ENCODE peak calls at places on chromosomes 16 and 17, in five cellular contexts. A is ovary, E is OCI-LY7, K is PC-3, B is upper lobe of right lung. H is an unnamed sample. For H3K4me1, the result is how much of the 10 kb centered on the place peaks cover.

GRCh38 chr16:23608194-23608593 is 12.1 kb upstream of the NDUFAB1 start:
- DNase-seq in A (no peak), E (no peak), K (peak), B (no peak), H (no peak)

GRCh38 chr17:17347234-17347955 is 44.2 kb downstream of the NT5M start:
- DNase-seq in A (no peak), E (no peak), K (no peak), B (peak), H (no peak)

GRCh38 chr16:66256919-66257318 is 109.6 kb upstream of the CDH5 start:
- DNase-seq in A (no peak), E (no peak), K (no peak), B (peak), H (no peak)

GRCh38 chr17:81804559-81805399 is 829 bp downstream of the GCGR start:
- DNase-seq in A (no peak), E (no peak), K (no peak), B (no peak), H (no peak)

GRCh38 chr16:56327929-56328258 is 97.5 kb downstream of the AMFR start:
- DNase-seq in A (no peak), E (no peak), K (no peak), B (no peak), H (no peak)

GRCh38 chr16:88195911-88196465 is 186.8 kb upstream of the ZNF469 start:
- DNase-seq in A (no peak), E (no peak), K (no peak), B (peak), H (no peak)

GRCh38 chr17:6608321-6608720 is 32.2 kb downstream of the KIAA0753 start:
- DNase-seq in A (no peak), E (no peak), K (peak), B (no peak), H (no peak)

GRCh38 chr17:74759941-74760340 is 11.5 kb downstream of the NHERF1 start:
- DNase-seq in A (no peak), E (no peak), K (peak), B (peak), H (no peak)

GRCh38 chr16:30032083-30032819 is 1.2 kb upstream of the TLCD3B start:
- DNase-seq in A (peak), E (peak), K (peak), B (no peak), H (peak)

GRCh38 chr17:82702161-82702932 is 3.8 kb upstream of the RAB40B start:
- DNase-seq in A (no peak), E (no peak), K (no peak), B (no peak), H (no peak)

GRCh38 chr16:87160218-87160617 is 157.0 kb downstream of the C16orf95 start:
- DNase-seq in A (no peak), E (no peak), K (no peak), B (peak), H (peak)

GRCh38 chr16:21301168-21301894 is 23.2 kb upstream of the CRYM start:
- DNase-seq in A (peak), E (peak), K (peak), B (peak), H (peak)

GRCh38 chr16:49580751-49581303 is 207.2 kb downstream of the C16orf78 start:
- DNase-seq in A (no peak), E (no peak), K (peak), B (no peak), H (no peak)

GRCh38 chr17:40561871-40562611 is 3.2 kb downstream of the CCR7 start:
- DNase-seq in A (no peak), E (peak), K (no peak), B (peak), H (no peak)

GRCh38 chr17:32503251-32504165 is 16.7 kb downstream of the CDK5R1 start:
- DNase-seq in A (no peak), E (peak), K (peak), B (peak), H (no peak)

GRCh38 chr17:76995352-76996105 is 127.3 kb downstream of the MGAT5B start:
- DNase-seq in A (no peak), E (peak), K (no peak), B (no peak), H (no peak)

GRCh38 chr17:72034000-72034399 is 86.8 kb upstream of the SOX9 start:
- DNase-seq in A (no peak), E (peak), K (no peak), B (no peak), H (no peak)

GRCh38 chr16:15856901-15857778 is at the start of gene MYH11:
- DNase-seq in A (peak), E (peak), K (no peak), B (no peak), H (peak)

GRCh38 chr16:49354991-49355390 is 18.6 kb upstream of the C16orf78 start:
- DNase-seq in A (no peak), E (no peak), K (no peak), B (no peak), H (no peak)

GRCh38 chr16:87917503-87917902 is 18.8 kb downstream of the CA5A start:
- DNase-seq in A (no peak), E (no peak), K (no peak), B (no peak), H (no peak)

GRCh38 chr17:50117202-50118040 is 12.5 kb downstream of the SAMD14 start:
- DNase-seq in A (peak), E (peak), K (peak), B (peak), H (peak)

GRCh38 chr16:84047626-84048025 is 5.0 kb upstream of the SLC38A8 start:
- DNase-seq in A (no peak), E (no peak), K (no peak), B (peak), H (no peak)

GRCh38 chr17:56737741-56738161 is 96.0 kb downstream of the C17orf67 start:
- DNase-seq in A (no peak), E (no peak), K (no peak), B (no peak), H (no peak)

GRCh38 chr16:88599092-88599733 is 29.0 kb downstream of the ZC3H18 start:
- DNase-seq in A (no peak), E (no peak), K (no peak), B (peak), H (peak)

GRCh38 chr17:58710948-58711552 is 18.6 kb downstream of the RAD51C start:
- DNase-seq in A (peak), E (peak), K (peak), B (no peak), H (peak)

GRCh38 chr16:64751906-64752305 is 370.0 kb downstream of the CDH11 start:
- DNase-seq in A (no peak), E (no peak), K (no peak), B (no peak), H (no peak)

GRCh38 chr17:4808378-4808767 is 1.4 kb downstream of the PLD2 start:
- DNase-seq in A (peak), E (no peak), K (no peak), B (peak), H (peak)

GRCh38 chr17:67891481-67892119 is 66.3 kb downstream of the BPTF start:
- DNase-seq in A (no peak), E (no peak), K (peak), B (no peak), H (peak)

GRCh38 chr17:33463887-33464286 is 170.8 kb upstream of the ASIC2 start:
- DNase-seq in A (no peak), E (no peak), K (no peak), B (no peak), H (no peak)

GRCh38 chr17:2092253-2092652 is 37.4 kb downstream of the HIC1 start:
- DNase-seq in A (no peak), E (no peak), K (no peak), B (no peak), H (no peak)

GRCh38 chr16:89711601-89712475 is 8.9 kb downstream of the VPS9D1 start:
- DNase-seq in A (peak), E (peak), K (peak), B (peak), H (peak)

GRCh38 chr16:69852815-69853214 is 90.7 kb downstream of the WWP2 start:
- DNase-seq in A (no peak), E (no peak), K (no peak), B (no peak), H (no peak)

GRCh38 chr16:2737238-2737605 is 15.2 kb upstream of the SRRM2 start:
- DNase-seq in A (no peak), E (no peak), K (no peak), B (no peak), H (no peak)

GRCh38 chr16:8867483-8868271 is 1.1 kb downstream of the CARHSP1 start:
- DNase-seq in A (peak), E (peak), K (no peak), B (no peak), H (peak)

GRCh38 chr17:51475650-51476221 is 215.4 kb downstream of the UTP18 start:
- DNase-seq in A (no peak), E (no peak), K (no peak), B (no peak), H (no peak)

GRCh38 chr17:76834889-76835288 is 33.3 kb upstream of the MGAT5B start:
- DNase-seq in A (no peak), E (no peak), K (no peak), B (no peak), H (no peak)

GRCh38 chr17:31754239-31754945 is 104.7 kb downstream of the COPRS start:
- DNase-seq in A (no peak), E (no peak), K (peak), B (no peak), H (no peak)

GRCh38 chr17:35255316-35255715 is 12.4 kb downstream of the SLFN5 start:
- DNase-seq in A (no peak), E (no peak), K (no peak), B (no peak), H (no peak)

GRCh38 chr17:35256629-35257028 is 13.8 kb downstream of the SLFN5 start:
- DNase-seq in A (no peak), E (no peak), K (no peak), B (no peak), H (no peak)

GRCh38 chr17:35257080-35257701 is 14.3 kb downstream of the SLFN5 start:
- DNase-seq in A (no peak), E (no peak), K (peak), B (no peak), H (no peak)

GRCh38 chr17:35254107-35254802 is 11.4 kb downstream of the SLFN5 start:
- DNase-seq in A (peak), E (no peak), K (peak), B (no peak), H (peak)

GRCh38 chr17:35252646-35253045 is 9.8 kb downstream of the SLFN5 start:
- DNase-seq in A (no peak), E (no peak), K (no peak), B (no peak), H (no peak)
- H3K4me1 ChIP-seq in A (under half), E (under half), K (under half), B (half or more), H (under half)

GRCh38 chr16:31473300-31474052 is 1.5 kb downstream of the TGFB1I1 start:
- DNase-seq in A (peak), E (no peak), K (no peak), B (no peak), H (no peak)
- H3K4me1 ChIP-seq in A (under half), E (under half), K (under half), B (under half), H (under half)

DNA sequence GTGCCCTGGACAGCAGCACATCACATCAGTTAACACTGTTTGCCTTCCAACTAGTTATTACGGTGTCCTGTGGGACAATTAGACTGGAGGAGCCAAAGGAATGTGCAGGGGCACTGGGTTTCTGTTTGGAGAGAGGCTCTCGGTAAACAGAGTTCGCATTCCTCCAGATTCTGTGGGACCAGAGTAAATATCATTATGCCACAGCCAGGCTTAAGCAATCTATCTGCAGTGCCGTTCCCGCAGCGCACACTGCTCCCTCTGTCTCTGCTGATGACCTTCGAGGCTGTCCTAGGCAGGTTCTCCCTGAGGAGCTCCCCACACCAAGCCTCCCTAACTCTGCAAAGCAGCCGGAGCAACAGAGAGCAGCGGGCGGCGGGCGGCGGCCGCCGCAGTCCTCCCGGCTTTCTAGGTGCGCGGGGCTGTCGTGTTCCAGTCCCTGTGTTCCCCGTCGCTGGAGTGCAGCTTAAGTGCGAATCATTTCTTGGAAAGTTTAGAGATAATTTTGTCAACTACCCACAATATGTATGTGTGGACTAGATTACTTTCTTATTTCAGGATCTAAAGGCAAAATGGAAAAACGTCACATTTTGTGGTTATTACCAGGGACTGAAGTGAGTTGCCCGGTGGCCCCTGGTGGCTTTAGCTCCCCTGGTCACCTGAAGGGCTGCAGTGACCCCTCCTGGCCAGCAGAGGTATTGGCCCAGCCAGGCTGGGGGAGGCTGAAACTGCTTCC is 43.3 kb downstream of the PGS1 start:
- DNase-seq in A (peak), E (peak), K (peak), B (peak), H (peak)
- H3K4me1 ChIP-seq in A (under half), E (under half), K (under half), B (half or more), H (under half)

DNA sequence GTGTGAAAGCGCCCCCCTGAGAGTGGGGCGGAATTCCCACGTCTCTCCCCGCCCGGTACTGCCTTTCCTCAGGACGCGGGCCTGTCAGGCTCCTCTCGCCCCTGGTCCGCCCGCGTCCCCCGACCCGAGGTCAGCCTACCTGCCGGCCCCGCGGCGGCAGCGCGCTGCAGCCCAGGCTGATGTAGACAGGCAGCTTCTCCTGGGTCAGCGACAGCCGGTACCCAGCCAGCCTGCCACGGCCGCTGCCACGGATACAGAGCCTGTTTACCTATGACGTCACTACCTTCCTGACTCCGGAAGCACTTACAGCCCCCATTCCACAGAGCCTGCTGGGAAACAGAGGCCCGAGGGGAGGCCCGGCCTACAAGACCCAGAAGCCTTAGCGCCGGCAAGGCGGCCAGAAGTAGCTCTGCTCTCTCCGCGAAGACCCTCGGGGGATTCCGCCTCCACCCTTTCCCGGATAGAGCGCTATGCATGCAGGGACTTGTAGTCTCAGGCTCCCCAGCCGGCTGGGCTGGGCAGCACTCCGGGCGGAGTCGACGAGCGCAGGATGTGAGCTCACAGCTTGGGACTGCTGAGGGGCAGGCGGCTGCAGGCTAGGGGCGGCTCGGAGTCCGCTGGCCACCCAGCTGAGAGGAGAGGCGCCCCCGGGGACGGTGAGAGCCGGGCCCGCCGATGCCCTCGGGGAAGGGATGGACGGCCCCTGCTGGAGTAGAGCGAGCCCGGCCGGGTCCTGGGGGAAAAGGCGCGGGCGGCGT is at the start of the genes IFT20 and TNFAIP1:
- DNase-seq in A (peak), E (peak), K (peak), B (peak), H (peak)
- H3K4me1 ChIP-seq in A (under half), E (under half), K (under half), B (under half), H (under half)

GRCh38 chr16:11358531-11358930 is 13.3 kb downstream of the RMI2 start:
- DNase-seq in A (no peak), E (no peak), K (no peak), B (peak), H (no peak)

GRCh38 chr16:11360581-11360980 is 15.3 kb downstream of the RMI2 start:
- DNase-seq in A (no peak), E (no peak), K (no peak), B (peak), H (no peak)

GRCh38 chr16:11359370-11359769 is 14.1 kb downstream of the RMI2 start:
- DNase-seq in A (no peak), E (no peak), K (peak), B (peak), H (no peak)

GRCh38 chr16:11361751-11362742 is 16.8 kb downstream of the RMI2 start:
- DNase-seq in A (no peak), E (peak), K (peak), B (peak), H (no peak)

DNA sequence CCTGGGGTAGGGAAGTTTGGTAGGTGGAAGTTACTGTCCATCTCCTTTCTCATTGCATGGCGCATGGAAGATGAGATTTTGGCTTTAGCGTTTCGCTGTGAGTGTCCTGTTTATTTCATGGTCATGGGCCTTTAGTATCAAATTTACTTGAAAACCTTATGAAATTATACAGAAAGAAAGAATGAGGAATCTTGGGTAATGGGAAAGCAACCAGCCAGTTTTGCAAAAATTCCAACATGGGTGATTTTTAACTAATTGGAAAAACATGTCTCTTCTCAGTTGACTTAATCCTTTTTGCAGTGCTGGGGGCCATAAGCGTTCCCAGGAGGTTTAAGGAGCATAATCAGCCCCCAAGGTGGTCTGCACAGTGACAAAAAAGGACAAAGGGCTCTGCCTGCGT is 15.8 kb downstream of the RMI2 start:
- DNase-seq in A (no peak), E (no peak), K (no peak), B (no peak), H (no peak)
- H3K4me1 ChIP-seq in A (under half), E (half or more), K (half or more), B (under half), H (under half)

GRCh38 chr17:48048321-48049140 is at the start of gene NFE2L1:
- DNase-seq in A (peak), E (peak), K (peak), B (peak), H (peak)
- H3K4me1 ChIP-seq in A (under half), E (half or more), K (half or more), B (half or more), H (under half)

DNA sequence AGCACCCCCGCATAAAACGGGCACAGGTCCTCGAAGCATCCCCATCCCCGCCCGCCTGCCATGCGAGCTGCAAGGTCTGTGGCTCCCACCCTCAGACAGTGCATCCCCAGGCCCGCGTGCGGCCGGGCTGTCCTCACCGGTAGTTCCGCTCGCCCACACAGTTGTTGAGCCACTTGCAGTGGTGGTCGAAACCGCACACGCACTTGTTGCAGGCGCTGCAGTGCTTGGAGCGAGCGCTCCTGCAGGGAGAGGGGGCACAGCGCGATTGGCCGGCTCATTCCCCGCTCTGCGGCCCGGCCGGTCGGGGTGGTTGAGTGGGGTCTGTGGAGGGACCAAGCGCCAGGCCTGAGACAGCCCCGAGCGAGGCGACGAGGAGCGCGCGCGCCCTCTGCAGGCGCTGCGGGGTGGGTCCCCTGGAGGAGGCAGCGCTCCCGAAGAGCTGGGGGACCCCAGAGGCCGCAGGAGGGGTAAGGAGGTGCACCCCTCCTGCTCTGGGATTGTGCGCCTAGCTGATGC is 6.0 kb upstream of the TPPP3 start:
- DNase-seq in A (peak), E (peak), K (peak), B (peak), H (peak)
- H3K4me1 ChIP-seq in A (under half), E (under half), K (under half), B (under half), H (under half)

GRCh38 chr16:85583491-85584181 is 29.5 kb upstream of the GSE1 start:
- DNase-seq in A (no peak), E (no peak), K (no peak), B (no peak), H (no peak)
- H3K4me1 ChIP-seq in A (under half), E (under half), K (under half), B (under half), H (under half)

DNA sequence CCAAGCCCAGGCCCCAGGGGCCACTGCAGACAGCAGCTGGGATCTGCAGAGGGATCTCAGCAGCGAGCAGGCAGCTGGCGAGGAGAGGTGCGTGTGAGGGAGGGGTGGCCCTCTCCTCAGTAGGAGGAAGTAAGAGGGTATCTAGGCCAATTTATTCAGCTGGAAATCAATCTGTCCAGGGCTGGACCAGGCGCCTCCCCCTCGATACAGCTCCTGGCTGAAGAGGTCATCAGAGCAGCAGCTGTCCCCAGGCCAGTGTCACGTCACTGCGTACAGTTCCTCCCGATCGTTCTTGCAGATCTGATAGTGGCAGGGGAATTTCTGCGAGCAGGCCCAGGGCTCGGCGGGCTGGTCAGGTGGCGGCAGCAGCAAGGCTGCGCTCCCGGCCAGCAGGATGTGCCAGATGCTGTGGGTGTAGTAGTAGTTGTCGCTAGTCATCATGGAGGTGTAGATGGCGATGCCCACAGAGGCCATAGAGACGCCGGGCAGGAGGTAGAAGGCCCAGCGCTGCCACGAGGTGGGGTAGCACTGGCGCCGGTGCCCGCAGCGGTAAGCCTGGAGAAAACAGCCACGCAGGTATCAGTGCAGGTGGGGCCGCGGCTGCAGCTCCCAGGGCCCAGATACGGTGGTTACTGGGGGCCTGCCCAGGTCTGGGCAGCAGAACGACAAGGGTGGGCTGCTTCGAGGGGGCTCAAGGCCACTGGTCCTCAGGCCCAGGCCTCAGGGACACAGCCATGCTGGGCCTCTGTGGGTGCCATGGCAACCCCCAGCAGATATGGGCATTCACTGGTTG is 1.6 kb upstream of the MRPL28 start:
- DNase-seq in A (peak), E (no peak), K (no peak), B (no peak), H (peak)
- H3K4me1 ChIP-seq in A (under half), E (under half), K (under half), B (under half), H (under half)